ENCODE peak calls at places on chromosomes 3 and 15, in six cellular contexts. V is midbrain; N is GM03348; I is amygdala; L is NCI-H2081; F is naive thymus-derived CD8-positive, alpha-beta T cell. G is an unnamed sample.

GRCh38 chr3:88059380-88060160 is 515 bp downstream of the ZNF654 start:
- DNase-seq in I (no peak), L (no peak), F (no peak), V (peak), N (peak), G (no peak)

GRCh38 chr15:99212401-99212800 is 37.0 kb downstream of the TTC23 start:
- DNase-seq in I (no peak), L (no peak), N (peak), V (no peak), F (no peak), G (no peak)

GRCh38 chr3:3151513-3151912 is 24.8 kb downstream of the TRNT1 start:
- DNase-seq in F (no peak), N (no peak), V (no peak), I (no peak), L (no peak), G (no peak)

GRCh38 chr3:16264174-16264707 is 502 bp downstream of the DPH3 start:
- DNase-seq in V (no peak), N (peak), L (no peak), F (no peak), I (no peak), G (no peak)

GRCh38 chr3:139935866-139936817 is 1.2 kb downstream of the CLSTN2 start:
- DNase-seq in V (no peak), N (peak), L (peak), F (no peak), I (no peak), G (peak)

GRCh38 chr3:177062052-177062732 is 135.1 kb downstream of the TBL1XR1 start:
- DNase-seq in L (no peak), V (no peak), I (no peak), N (no peak), F (no peak), G (no peak)

GRCh38 chr15:50256188-50257041 is 9.1 kb downstream of the HDC start:
- DNase-seq in N (no peak), F (no peak), L (no peak), V (no peak), I (no peak), G (no peak)

GRCh38 chr3:33173103-33173502 is 45.5 kb downstream of the SUSD5 start:
- DNase-seq in N (no peak), I (no peak), F (no peak), L (peak), V (no peak), G (peak)

GRCh38 chr3:10365791-10366190 is 44.9 kb upstream of the SEC13 start:
- DNase-seq in F (no peak), I (no peak), V (no peak), L (no peak), N (no peak), G (no peak)

GRCh38 chr3:114660124-114660523 is 366.3 kb downstream of the TIGIT start:
- DNase-seq in L (no peak), I (no peak), N (peak), V (peak), F (no peak), G (no peak)

GRCh38 chr3:23129817-23130216 is 73.3 kb upstream of the UBE2E2 start:
- DNase-seq in N (peak), V (no peak), F (no peak), I (no peak), L (no peak), G (peak)

GRCh38 chr3:194573680-194574437 is 59.4 kb downstream of the TMEM44 start:
- DNase-seq in V (peak), N (peak), F (no peak), L (peak), I (no peak), G (peak)

GRCh38 chr15:56805466-56806146 is 72.3 kb upstream of the ZNF280D start:
- DNase-seq in L (no peak), N (peak), F (no peak), I (no peak), V (no peak), G (no peak)

GRCh38 chr3:108518895-108519294 is 8.5 kb upstream of the MYH15 start:
- DNase-seq in L (no peak), I (no peak), V (no peak), N (no peak), F (no peak), G (no peak)

GRCh38 chr15:89129123-89129815 is 41.0 kb downstream of the ABHD2 start:
- DNase-seq in F (peak), I (no peak), N (peak), V (peak), L (peak), G (peak)

GRCh38 chr3:179750720-179751328 is 98.0 kb downstream of the USP13 start:
- DNase-seq in I (no peak), N (peak), V (peak), F (no peak), L (peak), G (peak)

GRCh38 chr3:39505866-39506738 is 38.6 kb downstream of the MOBP start:
- DNase-seq in F (no peak), N (no peak), V (no peak), L (no peak), I (no peak), G (no peak)

GRCh38 chr15:79595995-79596622 is 164.0 kb downstream of the MINAR1 start:
- DNase-seq in I (no peak), L (peak), V (peak), N (peak), F (no peak), G (peak)

GRCh38 chr15:73571346-73571745 is 61.8 kb downstream of the NPTN start:
- DNase-seq in V (no peak), N (no peak), I (no peak), L (peak), F (no peak), G (no peak)

GRCh38 chr3:23701711-23702110 is 104.0 kb upstream of the UBE2E1 start:
- DNase-seq in N (no peak), L (peak), V (no peak), I (no peak), F (no peak), G (peak)